ENCODE peak calls at places on chromosomes 3 and 15, in five cellular contexts. Q is omental fat pad, V is fibroblast of pulmonary artery, O is activated B cell treated with CpG ODN at 0.5 μM for 24 hours, A is endothelial cell. Y is an unnamed sample.

GRCh38 chr3:37291275-37291700 is 116.9 kb upstream of the LRRFIP2 start:
- DNase-seq in Q (no peak), V (peak; percentile 62), O (no peak), A (no peak), Y (no peak)

GRCh38 chr3:38576131-38577088 is 73.1 kb downstream of the SCN5A start:
- DNase-seq in Q (no peak), V (no peak), O (peak; percentile 6), A (no peak), Y (no peak)

GRCh38 chr3:42895332-42895868 is 10.5 kb upstream of the ZNF662 start:
- DNase-seq in Q (no peak), V (no peak), O (no peak), A (no peak), Y (no peak)

GRCh38 chr3:196927571-196928453 is 14.5 kb downstream of the NCBP2 start:
- DNase-seq in Q (no peak), V (no peak), O (no peak), A (no peak), Y (no peak)

GRCh38 chr3:97871788-97872187 is 50.0 kb downstream of the CRYBG3 start:
- DNase-seq in Q (no peak), V (peak; percentile 60), O (no peak), A (no peak), Y (no peak)

GRCh38 chr3:38646630-38647029 is 2.9 kb downstream of the SCN5A start:
- DNase-seq in Q (no peak), V (peak; percentile 54), O (no peak), A (peak; percentile 45), Y (no peak)

GRCh38 chr15:100721758-100722550 is 119.6 kb downstream of the ASB7 start:
- DNase-seq in Q (no peak), V (peak; percentile 100), O (no peak), A (no peak), Y (peak; percentile 84)

GRCh38 chr3:150180349-150180748 is 209.7 kb upstream of the PFN2 start:
- DNase-seq in Q (no peak), V (peak; percentile 77), O (no peak), A (no peak), Y (no peak)

GRCh38 chr3:42019953-42020260 is 58.0 kb upstream of the ULK4 start:
- DNase-seq in Q (no peak), V (no peak), O (no peak), A (no peak), Y (no peak)

GRCh38 chr15:43190178-43190577 is 5.0 kb downstream of the CCNDBP1 start:
- DNase-seq in Q (no peak), V (peak; percentile 51), O (no peak), A (no peak), Y (no peak)

GRCh38 chr3:176097036-176097435 is 1100.2 kb downstream of the TBL1XR1 start:
- DNase-seq in Q (no peak), V (no peak), O (no peak), A (no peak), Y (no peak)

GRCh38 chr3:192851821-192852352 is 65.8 kb downstream of the MB21D2 start:
- DNase-seq in Q (peak; percentile 45), V (peak; percentile 87), O (no peak), A (no peak), Y (peak; percentile 77)

GRCh38 chr15:93614446-93615104 is 525.6 kb upstream of the RGMA start:
- DNase-seq in Q (no peak), V (no peak), O (no peak), A (no peak), Y (no peak)

GRCh38 chr3:127761101-127761802 is 61.1 kb downstream of the MGLL start:
- DNase-seq in Q (no peak), V (no peak), O (no peak), A (no peak), Y (peak; percentile 58)

GRCh38 chr3:172251211-172251610 is 197.0 kb downstream of the GHSR start:
- DNase-seq in Q (no peak), V (no peak), O (no peak), A (no peak), Y (no peak)

GRCh38 chr3:193132923-193133463 is 108.0 kb upstream of the PLAAT1 start:
- DNase-seq in Q (no peak), V (no peak), O (no peak), A (no peak), Y (no peak)

GRCh38 chr3:123449986-123450474 is 1.1 kb upstream of the ADCY5 start:
- DNase-seq in Q (no peak), V (no peak), O (no peak), A (no peak), Y (no peak)

GRCh38 chr3:47456984-47457383 is 18.8 kb downstream of the SCAP start:
- DNase-seq in Q (no peak), V (no peak), O (no peak), A (no peak), Y (no peak)

GRCh38 chr3:170054204-170054603 is 16.4 kb downstream of the GPR160 start:
- DNase-seq in Q (no peak), V (peak; percentile 38), O (no peak), A (no peak), Y (no peak)
- TF ChIP-seq CTCF in Q (no peak), V (peak; percentile 54), O (no peak), A (no peak), Y (peak; percentile 41)

GRCh38 chr15:71191296-71191695 is 76.0 kb downstream of the THSD4 start:
- DNase-seq in Q (no peak), V (no peak), O (no peak), A (no peak), Y (no peak)

GRCh38 chr15:71194286-71194685 is 79.0 kb downstream of the THSD4 start:
- DNase-seq in Q (no peak), V (no peak), O (no peak), A (no peak), Y (no peak)

GRCh38 chr15:71197620-71198019 is 82.3 kb downstream of the THSD4 start:
- DNase-seq in Q (no peak), V (no peak), O (no peak), A (no peak), Y (no peak)

GRCh38 chr15:71198846-71199245 is 83.6 kb downstream of the THSD4 start:
- DNase-seq in Q (no peak), V (no peak), O (no peak), A (no peak), Y (no peak)

GRCh38 chr15:71195242-71195641 is 80.0 kb downstream of the THSD4 start:
- DNase-seq in Q (no peak), V (peak; percentile 26), O (no peak), A (no peak), Y (no peak)
- TF ChIP-seq CTCF in Q (no peak), V (peak; percentile 32), O (no peak), A (no peak), Y (no peak)

GRCh38 chr15:25543156-25543555 is 104.3 kb upstream of the UBE3A start:
- DNase-seq in Q (peak; percentile 28), V (peak; percentile 24), O (no peak), A (no peak), Y (no peak)
- TF ChIP-seq CTCF in Q (no peak), V (no peak), O (no peak), A (no peak), Y (no peak)

DNA sequence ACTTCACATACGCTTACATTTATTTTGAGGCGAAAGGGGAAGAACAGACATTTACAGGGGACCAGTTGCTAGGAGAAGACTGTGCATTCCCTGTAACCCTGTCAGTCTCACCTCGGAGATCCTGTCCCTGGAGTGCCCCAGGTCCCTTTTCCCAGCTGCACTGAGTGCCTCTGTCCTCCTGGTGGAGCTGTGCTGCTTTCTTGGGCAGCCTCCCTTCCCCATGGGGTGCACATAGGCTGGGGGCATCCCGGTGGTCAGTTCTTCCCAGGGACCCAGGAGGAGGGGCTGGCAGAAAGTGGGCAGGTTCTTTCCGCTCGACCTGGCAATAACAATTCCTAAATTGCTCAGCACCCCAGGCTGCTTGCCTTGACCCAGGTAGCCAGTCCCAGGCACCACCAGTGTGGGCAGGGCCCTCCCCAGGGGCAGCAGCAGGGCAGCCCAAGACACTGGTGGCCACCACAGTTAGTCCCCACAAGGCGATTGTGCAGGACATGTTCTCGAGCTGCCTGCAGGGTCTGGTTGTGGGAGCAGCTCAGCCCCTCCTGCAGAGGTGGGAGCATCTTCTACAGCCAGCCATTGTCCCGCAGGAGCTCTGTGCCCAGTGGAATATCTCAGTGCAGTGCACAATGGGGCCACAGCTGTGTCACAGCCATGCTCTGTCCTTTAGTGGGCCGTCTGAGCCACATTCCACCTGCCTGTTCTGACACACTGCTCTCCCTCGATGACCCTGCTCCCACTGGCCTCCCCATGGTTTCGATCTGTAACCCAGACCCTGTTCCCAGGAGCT is 36.3 kb downstream of the APBA2 start:
- DNase-seq in Q (no peak), V (no peak), O (no peak), A (no peak), Y (no peak)
- TF ChIP-seq CTCF in Q (no peak), V (peak; percentile 20), O (no peak), A (no peak), Y (no peak)

DNA sequence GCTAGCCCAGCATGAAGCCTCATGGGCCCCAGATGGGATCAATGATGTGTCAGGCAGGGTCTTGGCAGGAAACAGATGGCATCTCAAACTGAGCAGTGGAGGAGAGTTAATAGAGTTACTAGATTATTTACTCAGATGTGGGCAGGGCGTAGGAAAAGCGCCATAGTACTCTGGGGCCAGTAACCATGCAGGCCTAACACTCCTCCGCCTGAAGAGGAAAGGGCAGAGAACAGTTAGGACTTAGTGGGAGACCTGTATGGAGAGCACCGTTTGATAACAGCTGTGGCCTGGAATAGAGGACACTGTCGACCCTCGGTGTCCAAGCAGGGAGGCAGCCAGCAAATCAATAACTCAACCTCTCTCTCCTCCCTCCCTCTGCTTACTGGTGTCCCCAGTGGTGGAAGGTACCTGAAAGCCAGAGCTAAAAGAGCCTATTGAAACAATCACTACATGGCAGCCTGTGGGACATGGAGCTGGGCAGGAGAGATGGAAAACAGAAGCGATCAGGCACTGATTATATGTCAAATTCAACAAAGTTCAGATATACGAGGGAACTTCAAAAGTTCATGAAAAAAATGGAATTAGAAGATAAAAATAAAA is 111.4 kb upstream of the CCNL1 start:
- DNase-seq in Q (no peak), V (no peak), O (no peak), A (no peak), Y (no peak)
- TF ChIP-seq CTCF in Q (no peak), V (no peak), O (no peak), A (no peak), Y (no peak)

GRCh38 chr3:16945330-16945729 is 60.6 kb downstream of the PLCL2 start:
- DNase-seq in Q (no peak), V (peak; percentile 29), O (no peak), A (no peak), Y (no peak)
- TF ChIP-seq CTCF in Q (no peak), V (no peak), O (no peak), A (no peak), Y (no peak)